ENCODE peak calls at places on chromosomes 16 and 17, in ten cellular contexts. V is H1, L is neural progenitor cell, W is HCT116, E is H9, T is endothelial cell of umbilical vein, U is A549, O is hepatocyte, K is neuronal stem cell, G is HepG2. S is an unnamed sample.
A peak's percentile ranks its signal among the peaks of the same experiment; 100 is the strongest.

GRCh38 chr16:66842765-66843164 is 1.4 kb upstream of the CA7 start:
- DNase-seq in W (no peak), T (no peak), O (no peak), K (no peak), E (no peak), L (no peak), G (no peak), V (no peak), U (no peak), S (peak; percentile 93)

GRCh38 chr17:29032798-29033197 is 10.1 kb upstream of the PIPOX start:
- DNase-seq in W (no peak), K (no peak), T (no peak), O (no peak), G (no peak), U (no peak), E (peak; percentile 76), L (peak; percentile 61), V (no peak), S (no peak)

GRCh38 chr17:73126716-73127473 is 34.4 kb upstream of the SLC39A11 start:
- DNase-seq in V (no peak), E (no peak), K (no peak), G (no peak), O (no peak), L (no peak), W (no peak), T (no peak), U (no peak), S (no peak)

GRCh38 chr17:59427425-59427921 is 96.0 kb downstream of the YPEL2 start:
- DNase-seq in L (no peak), E (no peak), U (no peak), O (no peak), W (no peak), V (no peak), T (peak; percentile 98), G (no peak), K (no peak), S (peak; percentile 63)

GRCh38 chr17:40499551-40500189 is 1.8 kb downstream of the TNS4 start:
- DNase-seq in U (peak; percentile 85), K (no peak), O (peak; percentile 87), G (peak; percentile 84), T (peak; percentile 58), L (peak; percentile 77), V (no peak), W (no peak), E (peak; percentile 93), S (peak; percentile 93)

GRCh38 chr17:44235583-44235936 is 16.1 kb upstream of the UBTF start:
- DNase-seq in L (no peak), W (peak; percentile 73), O (no peak), V (no peak), U (no peak), E (no peak), G (no peak), K (no peak), T (no peak), S (peak; percentile 80)

GRCh38 chr16:2507052-2507678 is 6.6 kb upstream of the ATP6V0C start:
- DNase-seq in U (no peak), V (no peak), L (no peak), W (no peak), G (no peak), E (no peak), T (no peak), O (no peak), K (no peak), S (peak; percentile 65)

GRCh38 chr16:89658221-89658879 is 714 bp downstream of the SPATA33 start:
- DNase-seq in V (no peak), U (no peak), W (no peak), E (no peak), T (no peak), G (no peak), K (no peak), O (peak; percentile 45), L (peak; percentile 53), S (peak; percentile 91)

GRCh38 chr16:68162413-68162812 is 73.5 kb downstream of the ESRP2 start:
- DNase-seq in V (no peak), K (no peak), T (no peak), W (no peak), G (no peak), L (no peak), E (no peak), O (no peak), U (no peak), S (no peak)

GRCh38 chr17:2898255-2898926 is 102.2 kb downstream of the RAP1GAP2 start:
- DNase-seq in L (no peak), V (no peak), U (no peak), O (no peak), G (no peak), K (no peak), T (no peak), E (peak; percentile 45), W (no peak), S (peak; percentile 57)

GRCh38 chr17:17021194-17021863 is 20.9 kb upstream of the MPRIP start:
- DNase-seq in E (peak; percentile 32), O (peak; percentile 85), G (peak; percentile 44), L (peak; percentile 82), U (peak; percentile 97), K (peak; percentile 65), W (no peak), V (no peak), T (no peak), S (peak; percentile 97)
- H3K4me2 ChIP-seq in E (no peak overlapping the region), O (peak overlapping the region; percentile 29), G (peak overlapping the region; percentile 75), L (peak overlapping the region; percentile 50), U (peak overlapping the region; percentile 71), K (peak overlapping the region; percentile 32), W (peak overlapping the region; percentile 82), V (no peak overlapping the region), T (no peak overlapping the region), S (peak overlapping the region; percentile 74)

GRCh38 chr17:5011928-5012327 is 14.2 kb downstream of the KIF1C start:
- DNase-seq in T (peak; percentile 47), K (no peak), U (no peak), G (no peak), W (no peak), L (no peak), E (no peak), V (no peak), O (no peak), S (peak; percentile 97)

GRCh38 chr17:5019475-5019956 is 15.7 kb downstream of the SLC52A1 start:
- DNase-seq in V (no peak), G (no peak), L (peak; percentile 25), O (no peak), U (peak; percentile 43), T (no peak), W (no peak), E (no peak), K (no peak), S (peak; percentile 95)

GRCh38 chr17:5014357-5014756 is 16.6 kb downstream of the KIF1C start:
- DNase-seq in V (no peak), U (no peak), G (no peak), L (no peak), K (no peak), E (no peak), O (no peak), W (no peak), T (no peak), S (no peak)
- H3K4me2 ChIP-seq in V (no peak overlapping the region), U (no peak overlapping the region), G (no peak overlapping the region), L (no peak overlapping the region), K (no peak overlapping the region), E (no peak overlapping the region), O (no peak overlapping the region), W (no peak overlapping the region), T (no peak overlapping the region), S (no peak overlapping the region)

GRCh38 chr17:50175035-50175788 is 9.4 kb downstream of the SGCA start:
- DNase-seq in K (no peak), V (no peak), G (no peak), U (no peak), T (no peak), W (no peak), L (no peak), O (no peak), E (no peak), S (peak; percentile 66)

GRCh38 chr17:50176559-50177471 is 11.0 kb downstream of the SGCA start:
- DNase-seq in O (no peak), K (no peak), E (no peak), L (no peak), V (no peak), T (no peak), W (no peak), G (no peak), U (no peak), S (no peak)

GRCh38 chr17:50177983-50178834 is 12.4 kb downstream of the SGCA start:
- DNase-seq in U (peak; percentile 98), V (peak; percentile 39), K (no peak), G (peak; percentile 89), W (peak; percentile 90), O (peak; percentile 91), E (peak; percentile 88), L (peak; percentile 76), T (peak; percentile 84), S (peak; percentile 96)

GRCh38 chr17:50180066-50180465 is 14.3 kb downstream of the SGCA start:
- DNase-seq in L (no peak), T (no peak), U (no peak), G (no peak), E (no peak), V (no peak), W (no peak), K (no peak), O (no peak), S (peak; percentile 66)

DNA sequence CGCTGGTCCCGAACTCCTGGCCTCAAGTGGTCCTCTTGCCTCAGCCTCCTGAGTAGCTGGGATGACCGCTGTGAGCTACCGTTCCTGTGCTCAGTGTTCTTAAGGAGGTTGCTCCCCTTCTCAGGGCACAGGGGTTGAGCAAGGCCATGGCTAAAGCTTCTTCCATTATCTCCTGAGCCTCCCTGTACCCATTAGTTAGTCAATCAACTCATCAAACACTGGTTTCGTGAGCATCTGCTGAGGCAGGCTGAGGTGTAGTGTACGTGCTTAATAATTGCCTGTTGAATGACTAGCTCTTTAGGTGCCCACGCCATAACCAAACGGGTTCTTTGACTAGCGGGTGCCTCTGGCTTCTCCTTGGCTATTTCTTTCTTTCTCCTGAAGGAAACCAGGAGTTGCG is 11.7 kb downstream of the SGCA start:
- DNase-seq in U (no peak), E (no peak), W (no peak), O (no peak), T (no peak), V (no peak), G (no peak), K (no peak), L (no peak), S (peak; percentile 75)
- H3K4me2 ChIP-seq in U (peak overlapping the region; percentile 71), E (no peak overlapping the region), W (peak overlapping the region; percentile 79), O (peak overlapping the region; percentile 50), T (peak overlapping the region; percentile 2), V (peak overlapping the region; percentile 10), G (peak overlapping the region; percentile 84), K (no peak overlapping the region), L (peak overlapping the region; percentile 42), S (peak overlapping the region; percentile 54)

DNA sequence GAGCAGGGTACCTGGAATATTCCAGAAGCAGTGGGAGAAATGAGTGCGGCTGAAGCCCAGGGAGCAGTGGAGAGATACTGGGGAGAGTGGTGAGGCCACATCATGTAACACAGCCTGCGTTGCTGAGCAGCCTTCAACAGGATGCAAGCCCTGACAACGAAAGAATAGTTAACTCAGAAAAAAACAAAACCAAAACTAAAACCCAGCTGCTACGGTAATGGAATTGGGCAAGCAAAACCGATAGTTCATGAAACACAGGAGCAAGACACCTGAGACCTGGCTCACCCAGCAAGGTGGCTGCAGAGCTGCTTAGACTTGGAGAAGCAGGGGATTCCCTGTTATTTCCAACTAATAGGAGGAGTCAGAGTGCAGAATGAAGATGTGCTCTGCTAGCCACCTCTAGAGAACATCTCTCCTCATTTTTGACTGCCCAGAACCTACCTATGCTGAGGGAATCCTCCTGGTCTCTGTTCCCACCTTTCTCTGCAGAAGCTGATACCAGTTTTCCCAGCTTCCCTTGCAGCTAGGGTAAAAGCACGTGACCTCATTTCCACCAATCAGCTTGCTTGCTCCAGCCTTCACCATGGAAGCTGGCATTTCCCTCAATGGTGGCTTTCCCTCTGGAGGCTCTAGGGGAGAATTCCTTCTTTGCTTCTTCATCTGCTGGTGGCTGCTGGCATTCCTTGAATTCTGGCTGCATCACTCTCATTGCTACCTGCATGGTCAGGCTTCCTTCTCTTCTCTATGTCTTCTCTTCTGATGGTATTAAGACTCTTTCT is 59.4 kb upstream of the XYLT1 start:
- DNase-seq in V (no peak), W (no peak), E (no peak), K (no peak), T (no peak), U (no peak), G (no peak), L (no peak), O (no peak), S (no peak)
- H3K4me2 ChIP-seq in V (no peak overlapping the region), W (no peak overlapping the region), E (no peak overlapping the region), K (no peak overlapping the region), T (no peak overlapping the region), U (no peak overlapping the region), G (no peak overlapping the region), L (no peak overlapping the region), O (no peak overlapping the region), S (no peak overlapping the region)